ENCODE peak calls at places on chromosomes 1 and 21, in six cellular contexts. One of them, this sample, is unnamed. For H3K27me3, the result is how much of the 10 kb centered on the place peaks cover.

GRCh38 chr1:225919906-225920305 is 4.1 kb downstream of the PYCR2 start:
- DNase-seq in K562: no peak
- DNase-seq in trophoblast cell: peak
- DNase-seq in H1: no peak
- DNase-seq in endodermal cell: no peak
- DNase-seq in SK-N-SH: peak
- DNase-seq in this sample: peak

GRCh38 chr1:181044449-181044966 is 10.7 kb downstream of the MR1 start:
- DNase-seq in trophoblast cell: peak
- DNase-seq in endodermal cell: no peak
- DNase-seq in K562: no peak
- DNase-seq in SK-N-SH: no peak
- DNase-seq in H1: no peak
- DNase-seq in this sample: peak

GRCh38 chr1:248926401-248927182 is 20.6 kb downstream of the PGBD2 start:
- DNase-seq in K562: no peak
- DNase-seq in SK-N-SH: no peak
- DNase-seq in H1: no peak
- DNase-seq in trophoblast cell: peak
- DNase-seq in endodermal cell: no peak
- DNase-seq in this sample: no peak

GRCh38 chr1:91400133-91400725 is 4.4 kb downstream of the HFM1 start:
- DNase-seq in H1: no peak
- DNase-seq in K562: no peak
- DNase-seq in endodermal cell: peak
- DNase-seq in trophoblast cell: peak
- DNase-seq in SK-N-SH: no peak
- DNase-seq in this sample: no peak

GRCh38 chr1:183956559-183957188 is 80.9 kb downstream of the COLGALT2 start:
- DNase-seq in SK-N-SH: no peak
- DNase-seq in trophoblast cell: peak
- DNase-seq in K562: no peak
- DNase-seq in H1: no peak
- DNase-seq in endodermal cell: no peak
- DNase-seq in this sample: peak

GRCh38 chr1:89935235-89935634 is 59.7 kb upstream of the ZNF326 start:
- DNase-seq in trophoblast cell: no peak
- DNase-seq in K562: no peak
- DNase-seq in endodermal cell: no peak
- DNase-seq in SK-N-SH: no peak
- DNase-seq in H1: no peak
- DNase-seq in this sample: no peak

GRCh38 chr1:227888404-227889046 is 59.2 kb downstream of the WNT9A start:
- DNase-seq in SK-N-SH: peak
- DNase-seq in endodermal cell: no peak
- DNase-seq in K562: no peak
- DNase-seq in H1: peak
- DNase-seq in trophoblast cell: no peak
- DNase-seq in this sample: no peak

GRCh38 chr1:172394167-172394751 is 26.2 kb upstream of the C1orf105 start:
- DNase-seq in SK-N-SH: no peak
- DNase-seq in K562: no peak
- DNase-seq in trophoblast cell: no peak
- DNase-seq in H1: no peak
- DNase-seq in endodermal cell: no peak
- DNase-seq in this sample: peak

GRCh38 chr1:169676001-169676400 is 35.4 kb downstream of the SELL start:
- DNase-seq in K562: no peak
- DNase-seq in H1: no peak
- DNase-seq in endodermal cell: no peak
- DNase-seq in trophoblast cell: peak
- DNase-seq in SK-N-SH: no peak
- DNase-seq in this sample: no peak

GRCh38 chr1:114436799-114437198 is 74.2 kb downstream of the TRIM33 start:
- DNase-seq in trophoblast cell: no peak
- DNase-seq in endodermal cell: no peak
- DNase-seq in K562: no peak
- DNase-seq in SK-N-SH: no peak
- DNase-seq in H1: no peak
- DNase-seq in this sample: no peak

GRCh38 chr1:246355421-246356230 is 151.5 kb downstream of the SMYD3 start:
- DNase-seq in H1: peak
- DNase-seq in K562: no peak
- DNase-seq in endodermal cell: peak
- DNase-seq in trophoblast cell: no peak
- DNase-seq in SK-N-SH: no peak
- DNase-seq in this sample: no peak

GRCh38 chr21:36697473-36698159 is 1.3 kb upstream of the SIM2 start:
- DNase-seq in H1: peak
- DNase-seq in K562: no peak
- DNase-seq in trophoblast cell: no peak
- DNase-seq in SK-N-SH: peak
- DNase-seq in endodermal cell: peak
- DNase-seq in this sample: no peak

GRCh38 chr21:32336711-32337110 is 38.1 kb downstream of the MRAP start:
- DNase-seq in SK-N-SH: no peak
- DNase-seq in K562: no peak
- DNase-seq in H1: no peak
- DNase-seq in endodermal cell: peak
- DNase-seq in trophoblast cell: no peak
- DNase-seq in this sample: no peak

GRCh38 chr1:156852414-156852874 is 6.5 kb downstream of the INSRR start:
- DNase-seq in trophoblast cell: no peak
- DNase-seq in endodermal cell: no peak
- DNase-seq in K562: no peak
- DNase-seq in H1: no peak
- DNase-seq in SK-N-SH: peak
- DNase-seq in this sample: no peak

GRCh38 chr1:12140016-12140415 is 26.8 kb upstream of the TNFRSF1B start:
- DNase-seq in endodermal cell: peak
- DNase-seq in K562: no peak
- DNase-seq in trophoblast cell: no peak
- DNase-seq in H1: no peak
- DNase-seq in SK-N-SH: no peak
- DNase-seq in this sample: no peak

DNA sequence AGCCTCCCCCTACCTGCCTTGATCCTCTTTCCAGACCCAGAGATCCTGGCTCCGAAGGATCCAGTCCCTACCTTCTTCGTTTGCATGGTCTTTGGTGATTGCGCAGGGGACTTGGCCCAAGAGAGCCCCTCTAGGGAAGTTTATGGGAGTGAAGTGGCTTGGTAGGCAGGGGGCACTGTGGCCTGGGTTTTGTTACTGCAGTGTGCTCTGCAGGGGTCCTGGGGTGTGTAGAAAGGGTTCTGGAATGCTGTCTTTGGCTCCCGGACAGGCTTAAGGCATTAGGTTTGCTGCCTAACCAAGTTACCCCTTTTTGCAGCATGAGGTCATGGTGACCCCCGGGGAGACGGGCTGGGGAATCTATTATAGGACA is 3.8 kb downstream of the ATP8B2 start:
- DNase-seq in endodermal cell: peak
- DNase-seq in K562: no peak
- DNase-seq in H1: peak
- DNase-seq in trophoblast cell: no peak
- DNase-seq in SK-N-SH: peak
- DNase-seq in this sample: no peak
- H3K9ac ChIP-seq in endodermal cell: no peak
- H3K9ac ChIP-seq in K562: no peak
- H3K9ac ChIP-seq in H1: peak
- H3K9ac ChIP-seq in trophoblast cell: no peak
- H3K9ac ChIP-seq in SK-N-SH: no peak
- H3K9ac ChIP-seq in this sample: peak

DNA sequence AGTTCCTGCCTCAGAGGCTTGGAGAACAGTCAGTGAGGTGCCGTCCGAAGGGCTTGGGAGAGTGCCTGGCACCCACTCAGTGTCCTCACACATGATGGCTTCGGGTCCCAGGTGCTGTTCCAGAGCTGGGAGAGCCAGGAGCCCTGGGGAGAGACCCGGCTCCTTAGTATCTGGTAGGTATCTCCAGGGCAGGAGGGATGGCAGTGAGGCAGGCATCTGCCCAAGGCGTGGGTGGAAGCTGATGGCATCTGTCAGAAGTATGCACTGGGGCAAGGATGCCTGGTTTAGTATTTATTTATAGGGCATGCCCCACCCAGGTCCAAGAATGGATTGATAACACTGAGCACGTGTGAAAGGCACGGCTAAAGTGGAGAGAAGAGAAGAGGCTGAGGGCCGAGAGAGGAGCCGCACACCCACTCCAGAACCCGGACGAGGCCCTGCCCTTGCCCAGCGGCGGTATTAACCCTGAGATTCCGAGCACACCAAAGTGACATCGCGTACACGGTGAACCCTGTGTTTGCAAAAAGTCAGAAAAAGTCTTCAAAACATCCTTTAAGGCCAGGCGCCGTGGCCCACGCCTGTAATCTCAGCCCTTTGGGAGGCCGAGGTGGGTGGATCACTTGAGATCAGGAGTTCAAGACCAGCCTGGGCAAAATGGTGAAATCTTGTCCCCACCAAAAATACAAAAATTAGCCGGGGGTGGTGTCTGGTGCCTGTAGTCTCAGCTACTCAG is 2.4 kb downstream of the TP73 start:
- DNase-seq in endodermal cell: no peak
- DNase-seq in K562: no peak
- DNase-seq in H1: no peak
- DNase-seq in SK-N-SH: no peak
- DNase-seq in trophoblast cell: no peak
- DNase-seq in this sample: no peak
- H3K27me3 ChIP-seq in endodermal cell: half or more
- H3K27me3 ChIP-seq in K562: half or more
- H3K27me3 ChIP-seq in H1: half or more
- H3K27me3 ChIP-seq in SK-N-SH: under half
- H3K27me3 ChIP-seq in trophoblast cell: under half
- H3K27me3 ChIP-seq in this sample: under half

GRCh38 chr1:34166191-34167090 is 1.4 kb upstream of the CSMD2 start:
- DNase-seq in endodermal cell: peak
- DNase-seq in H1: peak
- DNase-seq in trophoblast cell: no peak
- DNase-seq in K562: no peak
- DNase-seq in SK-N-SH: peak
- DNase-seq in this sample: no peak

GRCh38 chr1:34162852-34163766 is 1.9 kb downstream of the CSMD2 start:
- DNase-seq in K562: peak
- DNase-seq in SK-N-SH: peak
- DNase-seq in trophoblast cell: peak
- DNase-seq in endodermal cell: peak
- DNase-seq in H1: peak
- DNase-seq in this sample: no peak

GRCh38 chr1:34165422-34165921 is 442 bp upstream of the CSMD2 start:
- DNase-seq in endodermal cell: peak
- DNase-seq in trophoblast cell: no peak
- DNase-seq in K562: no peak
- DNase-seq in SK-N-SH: peak
- DNase-seq in H1: peak
- DNase-seq in this sample: no peak

GRCh38 chr1:34163792-34164509 is 1.1 kb downstream of the CSMD2 start:
- DNase-seq in endodermal cell: peak
- DNase-seq in SK-N-SH: peak
- DNase-seq in H1: peak
- DNase-seq in trophoblast cell: no peak
- DNase-seq in K562: no peak
- DNase-seq in this sample: no peak

DNA sequence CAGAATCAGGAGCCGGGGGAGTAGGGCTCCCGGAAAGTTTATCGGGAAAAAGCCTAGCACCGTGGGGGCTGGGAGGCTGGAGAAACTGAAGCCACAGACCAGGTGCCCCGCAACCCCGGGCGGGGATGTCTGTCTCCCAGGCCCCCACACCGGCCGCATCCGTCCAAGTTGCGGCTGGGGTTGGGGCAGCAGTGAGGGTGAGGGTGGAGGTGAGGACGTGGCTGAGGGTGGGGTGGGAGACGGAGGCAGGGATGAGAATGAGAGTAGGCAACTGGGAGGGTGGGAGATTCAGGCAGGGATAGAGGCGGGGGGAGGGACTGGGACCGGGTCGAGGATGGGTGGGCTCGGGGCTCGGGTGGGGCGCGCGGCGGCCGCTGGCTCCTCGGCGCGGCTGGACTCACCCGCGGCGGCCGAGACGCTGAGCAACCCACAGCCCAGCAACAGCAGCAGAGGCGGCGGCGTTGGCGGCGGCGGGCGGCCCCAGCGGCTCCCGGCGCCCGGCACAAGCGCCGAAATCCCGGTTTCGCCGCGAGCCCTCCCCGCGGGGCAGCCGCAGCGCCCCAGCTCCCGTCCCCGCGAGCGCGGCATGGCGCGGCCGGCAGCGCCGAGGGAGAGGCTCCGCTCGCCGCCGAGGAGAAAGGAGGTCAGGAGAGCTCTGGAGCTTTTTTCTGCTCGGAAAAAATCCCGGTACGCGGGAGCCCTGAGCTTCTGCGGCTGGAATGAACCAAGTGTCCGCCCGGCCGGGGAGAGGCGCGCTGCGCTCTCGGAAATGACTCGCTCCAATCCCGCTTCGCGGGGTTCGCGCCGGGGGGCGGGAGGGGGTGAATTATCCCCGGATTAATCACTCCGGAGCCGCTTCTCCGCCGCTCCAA is at the start of gene CSMD2:
- DNase-seq in trophoblast cell: peak
- DNase-seq in K562: no peak
- DNase-seq in SK-N-SH: peak
- DNase-seq in endodermal cell: peak
- DNase-seq in H1: peak
- DNase-seq in this sample: no peak
- H3K9ac ChIP-seq in trophoblast cell: no peak
- H3K9ac ChIP-seq in K562: no peak
- H3K9ac ChIP-seq in SK-N-SH: no peak
- H3K9ac ChIP-seq in endodermal cell: no peak
- H3K9ac ChIP-seq in H1: peak
- H3K9ac ChIP-seq in this sample: no peak

DNA sequence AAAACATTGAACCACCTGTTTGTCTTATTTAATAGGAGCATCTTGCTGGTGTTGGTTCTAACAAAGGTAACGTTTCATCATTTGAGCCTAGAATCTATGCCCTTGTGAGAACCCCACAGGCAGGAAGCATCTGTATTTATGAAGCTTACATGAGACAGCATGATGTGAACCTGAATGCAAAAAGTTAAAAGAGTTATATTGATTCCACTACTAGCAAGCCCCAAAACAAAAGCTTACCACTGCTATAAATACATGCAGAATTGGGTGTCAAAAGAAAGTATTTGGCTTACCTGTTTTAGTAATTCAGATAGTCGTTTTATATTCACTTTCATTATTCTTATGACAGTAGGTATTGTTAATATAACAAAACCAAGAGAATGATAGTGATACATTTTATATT is 301.2 kb upstream of the ADGRL2 start:
- DNase-seq in H1: no peak
- DNase-seq in endodermal cell: no peak
- DNase-seq in K562: no peak
- DNase-seq in SK-N-SH: no peak
- DNase-seq in trophoblast cell: no peak
- DNase-seq in this sample: no peak
- H3K27me3 ChIP-seq in H1: under half
- H3K27me3 ChIP-seq in endodermal cell: under half
- H3K27me3 ChIP-seq in K562: under half
- H3K27me3 ChIP-seq in SK-N-SH: under half
- H3K27me3 ChIP-seq in trophoblast cell: under half
- H3K27me3 ChIP-seq in this sample: under half

DNA sequence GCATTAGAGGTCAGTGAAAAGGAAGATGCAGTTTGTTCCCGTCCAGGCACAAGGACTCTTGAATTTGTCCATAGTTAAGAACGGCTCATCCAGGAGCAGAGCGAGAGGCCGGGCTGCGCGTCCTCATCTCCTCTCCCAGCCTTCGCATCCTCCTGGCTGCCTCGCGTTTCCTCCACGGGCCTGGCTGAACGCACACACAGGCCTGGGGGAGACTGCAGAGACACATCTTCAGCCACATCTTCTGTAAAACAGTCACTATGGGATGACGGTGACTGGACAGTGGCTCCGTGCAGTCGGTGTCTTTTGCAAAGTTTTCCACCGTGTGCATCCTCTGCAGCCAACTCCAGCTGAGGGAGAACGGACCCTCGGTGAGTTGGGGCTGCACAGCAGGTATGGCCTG is 89.7 kb downstream of the PSMG1 start:
- DNase-seq in K562: no peak
- DNase-seq in trophoblast cell: no peak
- DNase-seq in SK-N-SH: no peak
- DNase-seq in endodermal cell: no peak
- DNase-seq in H1: no peak
- DNase-seq in this sample: no peak
- H3K9ac ChIP-seq in K562: no peak
- H3K9ac ChIP-seq in trophoblast cell: no peak
- H3K9ac ChIP-seq in SK-N-SH: no peak
- H3K9ac ChIP-seq in endodermal cell: no peak
- H3K9ac ChIP-seq in H1: no peak
- H3K9ac ChIP-seq in this sample: no peak